ENCODE peak calls at places on chromosomes 5 and 9, in seven cellular contexts. R, P, W, K, J, A and Z are unnamed samples.

GRCh38 chr9:15249042-15249818 is 57.8 kb downstream of the TTC39B start:
- DNase-seq in R (peak; percentile 59), P (no peak), W (no peak), K (peak; percentile 74), J (no peak), A (peak; percentile 65), Z (no peak)

GRCh38 chr5:58090704-58091103 is 369.2 kb downstream of the PLK2 start:
- DNase-seq in R (no peak), P (no peak), W (no peak), K (no peak), J (no peak), A (no peak), Z (no peak)

GRCh38 chr5:43312076-43312620 is 1.1 kb downstream of the HMGCS1 start:
- DNase-seq in R (peak; percentile 12), P (no peak), W (no peak), K (no peak), J (no peak), A (no peak), Z (no peak)

GRCh38 chr5:99019812-99020697 is 91.2 kb upstream of the CHD1 start:
- DNase-seq in R (no peak), P (peak; percentile 31), W (no peak), K (peak; percentile 90), J (no peak), A (peak; percentile 88), Z (no peak)

GRCh38 chr5:10583663-10584572 is 20.0 kb downstream of the ANKRD33B start:
- DNase-seq in R (no peak), P (no peak), W (no peak), K (no peak), J (no peak), A (no peak), Z (no peak)

GRCh38 chr5:150763023-150763793 is 4.4 kb upstream of the DCTN4 start:
- DNase-seq in R (no peak), P (no peak), W (peak; percentile 67), K (peak; percentile 97), J (peak; percentile 77), A (peak; percentile 68), Z (no peak)

GRCh38 chr5:79971156-79971555 is 19.9 kb downstream of the MTX3 start:
- DNase-seq in R (no peak), P (no peak), W (no peak), K (peak; percentile 48), J (no peak), A (peak; percentile 66), Z (no peak)

GRCh38 chr5:6861667-6862066 is 148.4 kb downstream of the TENT4A start:
- DNase-seq in R (no peak), P (no peak), W (no peak), K (no peak), J (no peak), A (no peak), Z (no peak)

GRCh38 chr9:38620483-38621433 is at the start of gene ANKRD18A:
- DNase-seq in R (peak; percentile 97), P (peak; percentile 87), W (peak; percentile 64), K (peak; percentile 66), J (no peak), A (peak; percentile 58), Z (peak; percentile 62)

GRCh38 chr9:38622961-38623360 is 2.6 kb upstream of the ANKRD18A start:
- DNase-seq in R (no peak), P (no peak), W (no peak), K (no peak), J (no peak), A (no peak), Z (no peak)

GRCh38 chr9:38621434-38622082 is 1.2 kb upstream of the ANKRD18A start:
- DNase-seq in R (peak; percentile 62), P (peak; percentile 42), W (peak; percentile 14), K (peak; percentile 5), J (no peak), A (no peak), Z (peak; percentile 43)

GRCh38 chr9:38619556-38620447 is 594 bp downstream of the ANKRD18A start:
- DNase-seq in R (peak; percentile 52), P (peak; percentile 46), W (peak; percentile 15), K (no peak), J (no peak), A (no peak), Z (no peak)

DNA sequence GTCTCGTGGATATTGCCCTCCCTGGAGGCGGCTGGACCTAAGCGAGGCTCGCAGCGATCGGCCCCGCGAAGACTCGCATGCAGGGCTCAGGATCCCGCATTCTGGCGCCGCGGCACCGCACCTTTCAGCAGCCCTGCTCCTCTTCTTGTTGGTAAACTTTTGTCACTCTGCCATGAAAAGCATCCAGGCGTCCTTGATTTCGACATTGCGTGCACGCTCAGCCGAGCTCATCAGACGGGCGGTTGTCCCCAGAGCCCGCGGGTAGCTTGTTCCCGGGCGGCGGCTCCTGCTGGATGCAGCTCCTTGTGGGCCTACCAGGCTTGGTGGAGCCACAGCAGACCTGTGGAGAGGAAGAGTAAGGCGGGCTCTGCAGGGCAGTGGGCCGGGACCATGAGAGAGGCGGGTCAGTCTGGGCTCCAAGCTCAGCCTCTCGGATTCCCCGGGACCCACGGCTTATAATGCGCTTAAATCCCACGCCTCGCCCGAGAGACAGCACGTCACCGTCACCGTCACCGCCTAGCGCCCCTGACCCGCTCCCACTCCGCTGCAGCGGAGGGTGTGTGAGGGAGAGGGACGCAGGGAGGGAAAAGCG is 1.8 kb upstream of the ANKRD18A start:
- DNase-seq in R (peak; percentile 57), P (peak; percentile 52), W (peak; percentile 17), K (no peak), J (no peak), A (no peak), Z (no peak)
- H3K27me3 ChIP-seq in R (peaks cover 50% of the 10 kb centered on the region), P (peaks cover 6% of the 10 kb centered on the region), W (no peaks in the 10 kb centered on the region), K (peaks cover 65% of the 10 kb centered on the region), J (peaks cover 45% of the 10 kb centered on the region), A (peaks cover 20% of the 10 kb centered on the region), Z (no peaks in the 10 kb centered on the region)

GRCh38 chr9:69975681-69976080 is 68.0 kb upstream of the MAMDC2 start:
- DNase-seq in R (no peak), P (no peak), W (no peak), K (peak; percentile 22), J (no peak), A (no peak), Z (no peak)
- H3K9me3 ChIP-seq in R (no peaks in the 10 kb centered on the region), P (no peaks in the 10 kb centered on the region), W (no peaks in the 10 kb centered on the region), K (no peaks in the 10 kb centered on the region), J (no peaks in the 10 kb centered on the region), A (no peaks in the 10 kb centered on the region), Z (no peaks in the 10 kb centered on the region)

GRCh38 chr9:90830051-90830450 is 28.4 kb downstream of the SYK start:
- DNase-seq in R (no peak), P (no peak), W (no peak), K (no peak), J (no peak), A (no peak), Z (no peak)
- H3K27me3 ChIP-seq in R (no peaks in the 10 kb centered on the region), P (no peaks in the 10 kb centered on the region), W (no peaks in the 10 kb centered on the region), K (no peaks in the 10 kb centered on the region), J (peaks cover 8% of the 10 kb centered on the region), A (no peaks in the 10 kb centered on the region), Z (no peaks in the 10 kb centered on the region)

DNA sequence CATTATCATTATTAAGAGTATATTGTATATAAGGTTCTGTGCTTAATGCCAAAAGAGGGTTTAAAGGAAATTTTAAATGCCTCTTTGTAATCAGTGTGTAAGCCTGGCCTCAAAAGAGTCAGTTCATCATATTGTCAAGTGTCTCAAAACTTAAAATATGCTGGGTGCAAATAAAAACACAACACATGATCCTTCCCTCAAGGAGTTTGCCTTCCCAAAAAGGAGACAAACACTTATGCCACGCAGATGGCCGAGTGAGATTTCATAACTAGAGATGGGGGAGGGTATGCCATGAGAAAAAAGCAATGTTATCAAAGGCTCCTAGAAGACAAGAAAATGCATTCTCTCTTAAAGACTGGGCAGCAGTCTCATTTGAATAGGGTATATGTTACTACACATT is 55.2 kb downstream of the FBXO38 start:
- DNase-seq in R (no peak), P (no peak), W (no peak), K (no peak), J (no peak), A (no peak), Z (no peak)
- H3K9me3 ChIP-seq in R (no peaks in the 10 kb centered on the region), P (no peaks in the 10 kb centered on the region), W (no peaks in the 10 kb centered on the region), K (no peaks in the 10 kb centered on the region), J (no peaks in the 10 kb centered on the region), A (no peaks in the 10 kb centered on the region), Z (no peaks in the 10 kb centered on the region)

GRCh38 chr5:1396029-1396816 is 49.0 kb downstream of the SLC6A3 start:
- DNase-seq in R (no peak), P (no peak), W (no peak), K (no peak), J (no peak), A (no peak), Z (no peak)

GRCh38 chr5:1393571-1394501 is 48.9 kb upstream of the CLPTM1L start:
- DNase-seq in R (no peak), P (no peak), W (no peak), K (no peak), J (no peak), A (no peak), Z (no peak)

GRCh38 chr5:1392801-1393565 is 48.1 kb upstream of the CLPTM1L start:
- DNase-seq in R (no peak), P (no peak), W (peak; percentile 23), K (no peak), J (no peak), A (no peak), Z (no peak)

GRCh38 chr5:1392261-1392660 is 47.4 kb upstream of the CLPTM1L start:
- DNase-seq in R (no peak), P (no peak), W (no peak), K (no peak), J (no peak), A (no peak), Z (no peak)

GRCh38 chr5:1394881-1395860 is 50.1 kb downstream of the SLC6A3 start:
- DNase-seq in R (no peak), P (no peak), W (no peak), K (no peak), J (no peak), A (no peak), Z (no peak)
- H3K27me3 ChIP-seq in R (peaks cover 46% of the 10 kb centered on the region), P (no peaks in the 10 kb centered on the region), W (no peaks in the 10 kb centered on the region), K (peaks cover 69% of the 10 kb centered on the region), J (peaks cover 63% of the 10 kb centered on the region), A (no peaks in the 10 kb centered on the region), Z (no peaks in the 10 kb centered on the region)

GRCh38 chr5:180853121-180853520 is 8.0 kb downstream of the ZFP62 start:
- DNase-seq in R (no peak), P (no peak), W (no peak), K (no peak), J (no peak), A (no peak), Z (no peak)

GRCh38 chr5:180852510-180852909 is 8.6 kb downstream of the ZFP62 start:
- DNase-seq in R (no peak), P (no peak), W (no peak), K (no peak), J (no peak), A (no peak), Z (no peak)

GRCh38 chr5:180850434-180851078 is 10.5 kb downstream of the ZFP62 start:
- DNase-seq in R (no peak), P (no peak), W (no peak), K (no peak), J (no peak), A (no peak), Z (no peak)

GRCh38 chr5:180849827-180850226 is 11.2 kb downstream of the ZFP62 start:
- DNase-seq in R (no peak), P (no peak), W (no peak), K (no peak), J (no peak), A (no peak), Z (no peak)

GRCh38 chr5:180853522-180853921 is 7.6 kb downstream of the ZFP62 start:
- DNase-seq in R (no peak), P (no peak), W (no peak), K (no peak), J (no peak), A (no peak), Z (no peak)
- H3K9me3 ChIP-seq in R (peaks cover 45% of the 10 kb centered on the region), P (no peaks in the 10 kb centered on the region), W (no peaks in the 10 kb centered on the region), K (peaks cover 15% of the 10 kb centered on the region), J (peaks cover 37% of the 10 kb centered on the region), A (peaks cover 13% of the 10 kb centered on the region), Z (peaks cover 12% of the 10 kb centered on the region)

GRCh38 chr9:130903194-130904069 is 6.8 kb upstream of the QRFP start:
- DNase-seq in R (no peak), P (no peak), W (no peak), K (no peak), J (no peak), A (no peak), Z (no peak)
- H3K27me3 ChIP-seq in R (no peaks in the 10 kb centered on the region), P (no peaks in the 10 kb centered on the region), W (no peaks in the 10 kb centered on the region), K (no peaks in the 10 kb centered on the region), J (peaks cover 73% of the 10 kb centered on the region), A (no peaks in the 10 kb centered on the region), Z (no peaks in the 10 kb centered on the region)